ENCODE peak calls at places on chromosomes 4 and X, in four cellular contexts. V, E, X and B are unnamed samples.

GRCh38 chrX:81120936-81121351 is 80.8 kb downstream of the HMGN5 start:
- DNase-seq in X (peak), V (peak), E (peak), B (peak)

GRCh38 chr4:80201326-80202151 is 4.2 kb downstream of the PRDM8 start:
- DNase-seq in E (no peak), X (no peak), V (peak), B (no peak)

GRCh38 chrX:3532571-3532970 is 180.9 kb downstream of the PRKX start:
- DNase-seq in X (no peak), E (no peak), V (peak), B (no peak)

GRCh38 chr4:118732591-118733330 is 47.6 kb downstream of the METTL14 start:
- DNase-seq in E (no peak), V (no peak), X (peak), B (no peak)

GRCh38 chrX:2552621-2553297 is 52.0 kb upstream of the DHRSX start:
- DNase-seq in X (no peak), E (no peak), V (no peak), B (no peak)

GRCh38 chr4:85092943-85093342 is 126.5 kb upstream of the WDFY3 start:
- DNase-seq in V (no peak), X (no peak), E (no peak), B (no peak)

GRCh38 chrX:148928803-148929202 is 428.4 kb downstream of the AFF2 start:
- DNase-seq in X (peak), E (no peak), V (no peak), B (no peak)

GRCh38 chrX:9821581-9821980 is 35.4 kb downstream of the SHROOM2 start:
- DNase-seq in E (no peak), X (no peak), V (no peak), B (no peak)

GRCh38 chr4:15729910-15730533 is 27.2 kb downstream of the BST1 start:
- DNase-seq in X (peak), V (peak), E (no peak), B (peak)